ENCODE peak calls at places on chromosomes 11 and 22, in five cellular contexts. One of them, this sample, is unnamed.

GRCh38 chr11:90916706-90917105 is 693.9 kb upstream of the CHORDC1 start:
- DNase-seq in kidney: no peak
- DNase-seq in brain microvascular endothelial cell: no peak
- DNase-seq in A549: no peak
- DNase-seq in fibroblast of the aortic adventitia: no peak
- DNase-seq in this sample: no peak

GRCh38 chr11:11806586-11806985 is 35.2 kb upstream of the USP47 start:
- DNase-seq in kidney: no peak
- DNase-seq in brain microvascular endothelial cell: no peak
- DNase-seq in A549: no peak
- DNase-seq in fibroblast of the aortic adventitia: no peak
- DNase-seq in this sample: no peak

GRCh38 chr11:34519595-34520235 is 6.1 kb upstream of the ELF5 start:
- DNase-seq in kidney: no peak
- DNase-seq in brain microvascular endothelial cell: no peak
- DNase-seq in A549: no peak
- DNase-seq in fibroblast of the aortic adventitia: no peak
- DNase-seq in this sample: no peak

GRCh38 chr11:103295704-103296103 is 186.5 kb downstream of the DYNC2H1 start:
- DNase-seq in kidney: no peak
- DNase-seq in brain microvascular endothelial cell: no peak
- DNase-seq in A549: no peak
- DNase-seq in fibroblast of the aortic adventitia: peak
- DNase-seq in this sample: no peak

GRCh38 chr22:44693756-44694155 is 8.2 kb upstream of the PRR5 start:
- DNase-seq in kidney: no peak
- DNase-seq in brain microvascular endothelial cell: no peak
- DNase-seq in A549: no peak
- DNase-seq in fibroblast of the aortic adventitia: no peak
- DNase-seq in this sample: no peak

GRCh38 chr11:69311767-69312385 is 17.9 kb downstream of the MYEOV start:
- DNase-seq in kidney: no peak
- DNase-seq in brain microvascular endothelial cell: no peak
- DNase-seq in A549: no peak
- DNase-seq in fibroblast of the aortic adventitia: no peak
- DNase-seq in this sample: no peak

GRCh38 chr11:7577883-7578242 is 64.1 kb downstream of the PPFIBP2 start:
- DNase-seq in kidney: no peak
- DNase-seq in brain microvascular endothelial cell: peak
- DNase-seq in A549: no peak
- DNase-seq in fibroblast of the aortic adventitia: peak
- DNase-seq in this sample: no peak

GRCh38 chr11:68653486-68654430 is 30.6 kb upstream of the GAL start:
- DNase-seq in kidney: peak
- DNase-seq in brain microvascular endothelial cell: no peak
- DNase-seq in A549: no peak
- DNase-seq in fibroblast of the aortic adventitia: no peak
- DNase-seq in this sample: no peak

GRCh38 chr11:92511522-92512203 is 287.0 kb downstream of the FAT3 start:
- DNase-seq in kidney: no peak
- DNase-seq in brain microvascular endothelial cell: no peak
- DNase-seq in A549: no peak
- DNase-seq in fibroblast of the aortic adventitia: no peak
- DNase-seq in this sample: no peak

GRCh38 chr22:42229455-42230149 is 40.9 kb downstream of the TCF20 start:
- DNase-seq in kidney: no peak
- DNase-seq in brain microvascular endothelial cell: no peak
- DNase-seq in A549: no peak
- DNase-seq in fibroblast of the aortic adventitia: peak
- DNase-seq in this sample: no peak

GRCh38 chr11:59766542-59766941 is 11.4 kb downstream of the STX3 start:
- DNase-seq in kidney: no peak
- DNase-seq in brain microvascular endothelial cell: no peak
- DNase-seq in A549: no peak
- DNase-seq in fibroblast of the aortic adventitia: no peak
- DNase-seq in this sample: no peak

GRCh38 chr22:21624880-21625791 is 4.7 kb downstream of the YDJC start:
- DNase-seq in kidney: no peak
- DNase-seq in brain microvascular endothelial cell: no peak
- DNase-seq in A549: no peak
- DNase-seq in fibroblast of the aortic adventitia: no peak
- DNase-seq in this sample: no peak

GRCh38 chr11:105193260-105193659 is 53.7 kb upstream of the CARD18 start:
- DNase-seq in kidney: no peak
- DNase-seq in brain microvascular endothelial cell: no peak
- DNase-seq in A549: no peak
- DNase-seq in fibroblast of the aortic adventitia: no peak
- DNase-seq in this sample: no peak

GRCh38 chr11:44949160-44950035 is 1.3 kb downstream of the TP53I11 start:
- DNase-seq in kidney: peak
- DNase-seq in brain microvascular endothelial cell: peak
- DNase-seq in A549: peak
- DNase-seq in fibroblast of the aortic adventitia: peak
- DNase-seq in this sample: no peak

GRCh38 chr11:80365315-80365714 is 924.5 kb upstream of the TENM4 start:
- DNase-seq in kidney: no peak
- DNase-seq in brain microvascular endothelial cell: no peak
- DNase-seq in A549: no peak
- DNase-seq in fibroblast of the aortic adventitia: no peak
- DNase-seq in this sample: no peak

GRCh38 chr11:69312418-69313399 is 18.8 kb downstream of the MYEOV start:
- DNase-seq in kidney: peak
- DNase-seq in brain microvascular endothelial cell: no peak
- DNase-seq in A549: no peak
- DNase-seq in fibroblast of the aortic adventitia: peak
- DNase-seq in this sample: no peak

GRCh38 chr11:43789700-43790443 is 90.8 kb upstream of the ALKBH3 start:
- DNase-seq in kidney: no peak
- DNase-seq in brain microvascular endothelial cell: peak
- DNase-seq in A549: no peak
- DNase-seq in fibroblast of the aortic adventitia: peak
- DNase-seq in this sample: peak

GRCh38 chr11:77081976-77082836 is 15.4 kb downstream of the CAPN5 start:
- DNase-seq in kidney: peak
- DNase-seq in brain microvascular endothelial cell: no peak
- DNase-seq in A549: no peak
- DNase-seq in fibroblast of the aortic adventitia: no peak
- DNase-seq in this sample: no peak

GRCh38 chr11:124174001-124174400 is 9.1 kb upstream of the OR10D3 start:
- DNase-seq in kidney: no peak
- DNase-seq in brain microvascular endothelial cell: peak
- DNase-seq in A549: peak
- DNase-seq in fibroblast of the aortic adventitia: peak
- DNase-seq in this sample: no peak

GRCh38 chr11:65134952-65135632 is 773 bp upstream of the SYVN1 start:
- DNase-seq in kidney: peak
- DNase-seq in brain microvascular endothelial cell: peak
- DNase-seq in A549: peak
- DNase-seq in fibroblast of the aortic adventitia: peak
- DNase-seq in this sample: peak

GRCh38 chr22:49657275-49657973 is 170.2 kb downstream of the BRD1 start:
- DNase-seq in kidney: peak
- DNase-seq in brain microvascular endothelial cell: no peak
- DNase-seq in A549: no peak
- DNase-seq in fibroblast of the aortic adventitia: no peak
- DNase-seq in this sample: no peak

GRCh38 chr11:111730031-111730430 is 36.2 kb downstream of the PPP2R1B start:
- DNase-seq in kidney: no peak
- DNase-seq in brain microvascular endothelial cell: peak
- DNase-seq in A549: no peak
- DNase-seq in fibroblast of the aortic adventitia: peak
- DNase-seq in this sample: no peak

GRCh38 chr11:19499999-19500398 is 212.6 kb upstream of the NAV2 start:
- DNase-seq in kidney: no peak
- DNase-seq in brain microvascular endothelial cell: no peak
- DNase-seq in A549: no peak
- DNase-seq in fibroblast of the aortic adventitia: peak
- DNase-seq in this sample: no peak

GRCh38 chr11:111776398-111777093 is 10.4 kb upstream of the PPP2R1B start:
- DNase-seq in kidney: no peak
- DNase-seq in brain microvascular endothelial cell: no peak
- DNase-seq in A549: no peak
- DNase-seq in fibroblast of the aortic adventitia: no peak
- DNase-seq in this sample: no peak

GRCh38 chr22:21952586-21953571 is at the start of gene PPM1F:
- DNase-seq in kidney: peak
- DNase-seq in brain microvascular endothelial cell: peak
- DNase-seq in A549: peak
- DNase-seq in fibroblast of the aortic adventitia: peak
- DNase-seq in this sample: no peak

GRCh38 chr11:9574556-9574805 is 1.0 kb downstream of the WEE1 start:
- DNase-seq in kidney: peak
- DNase-seq in brain microvascular endothelial cell: no peak
- DNase-seq in A549: no peak
- DNase-seq in fibroblast of the aortic adventitia: peak
- DNase-seq in this sample: no peak

GRCh38 chr11:101880208-101880607 is 34.6 kb upstream of the CEP126 start:
- DNase-seq in kidney: no peak
- DNase-seq in brain microvascular endothelial cell: peak
- DNase-seq in A549: no peak
- DNase-seq in fibroblast of the aortic adventitia: peak
- DNase-seq in this sample: no peak

GRCh38 chr11:94647926-94648325 is 80.8 kb downstream of the PIWIL4 start:
- DNase-seq in kidney: peak
- DNase-seq in brain microvascular endothelial cell: no peak
- DNase-seq in A549: no peak
- DNase-seq in fibroblast of the aortic adventitia: peak
- DNase-seq in this sample: no peak

DNA sequence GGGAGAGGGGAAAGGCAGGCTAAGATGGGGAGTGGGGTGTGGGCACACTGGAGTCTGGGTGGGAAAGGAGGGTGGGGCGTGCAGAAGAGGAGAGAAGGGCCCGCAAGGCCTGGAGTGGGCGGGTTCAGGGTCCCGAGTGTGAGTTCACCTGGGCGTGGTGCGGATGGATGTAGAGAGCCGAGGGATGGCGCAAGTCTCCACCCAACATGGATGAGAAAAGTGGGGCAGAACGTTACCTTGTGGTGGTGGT is 364 bp upstream of the ABCC8 start:
- DNase-seq in kidney: no peak
- DNase-seq in brain microvascular endothelial cell: no peak
- DNase-seq in A549: no peak
- DNase-seq in fibroblast of the aortic adventitia: no peak
- DNase-seq in this sample: no peak
- H3K4me3 ChIP-seq in kidney: no peak
- H3K4me3 ChIP-seq in brain microvascular endothelial cell: no peak
- H3K4me3 ChIP-seq in A549: peak
- H3K4me3 ChIP-seq in fibroblast of the aortic adventitia: no peak
- H3K4me3 ChIP-seq in this sample: no peak

GRCh38 chr22:45975266-45976161 is 1.4 kb downstream of the WNT7B start:
- DNase-seq in kidney: no peak
- DNase-seq in brain microvascular endothelial cell: no peak
- DNase-seq in A549: no peak
- DNase-seq in fibroblast of the aortic adventitia: no peak
- DNase-seq in this sample: no peak
- H3K4me3 ChIP-seq in kidney: no peak
- H3K4me3 ChIP-seq in brain microvascular endothelial cell: no peak
- H3K4me3 ChIP-seq in A549: peak
- H3K4me3 ChIP-seq in fibroblast of the aortic adventitia: no peak
- H3K4me3 ChIP-seq in this sample: no peak

GRCh38 chr11:96230686-96231085 is 112.3 kb downstream of the MAML2 start:
- DNase-seq in kidney: no peak
- DNase-seq in brain microvascular endothelial cell: no peak
- DNase-seq in A549: no peak
- DNase-seq in fibroblast of the aortic adventitia: no peak
- DNase-seq in this sample: no peak
- H3K4me3 ChIP-seq in kidney: no peak
- H3K4me3 ChIP-seq in brain microvascular endothelial cell: no peak
- H3K4me3 ChIP-seq in A549: no peak
- H3K4me3 ChIP-seq in fibroblast of the aortic adventitia: no peak
- H3K4me3 ChIP-seq in this sample: no peak

GRCh38 chr22:35834080-35834479 is 116.4 kb downstream of the APOL5 start:
- DNase-seq in kidney: no peak
- DNase-seq in brain microvascular endothelial cell: no peak
- DNase-seq in A549: no peak
- DNase-seq in fibroblast of the aortic adventitia: no peak
- DNase-seq in this sample: no peak
- H3K4me3 ChIP-seq in kidney: no peak
- H3K4me3 ChIP-seq in brain microvascular endothelial cell: no peak
- H3K4me3 ChIP-seq in A549: peak
- H3K4me3 ChIP-seq in fibroblast of the aortic adventitia: peak
- H3K4me3 ChIP-seq in this sample: no peak

GRCh38 chr11:126148317-126148716 is 63.1 kb downstream of the RPUSD4 start:
- DNase-seq in kidney: no peak
- DNase-seq in brain microvascular endothelial cell: no peak
- DNase-seq in A549: no peak
- DNase-seq in fibroblast of the aortic adventitia: no peak
- DNase-seq in this sample: no peak

GRCh38 chr11:126145954-126146353 is 65.5 kb downstream of the RPUSD4 start:
- DNase-seq in kidney: no peak
- DNase-seq in brain microvascular endothelial cell: no peak
- DNase-seq in A549: no peak
- DNase-seq in fibroblast of the aortic adventitia: no peak
- DNase-seq in this sample: no peak

GRCh38 chr11:126147268-126148111 is 64.0 kb downstream of the RPUSD4 start:
- DNase-seq in kidney: no peak
- DNase-seq in brain microvascular endothelial cell: no peak
- DNase-seq in A549: no peak
- DNase-seq in fibroblast of the aortic adventitia: no peak
- DNase-seq in this sample: no peak

GRCh38 chr11:126149759-126150236 is 61.7 kb downstream of the RPUSD4 start:
- DNase-seq in kidney: no peak
- DNase-seq in brain microvascular endothelial cell: no peak
- DNase-seq in A549: no peak
- DNase-seq in fibroblast of the aortic adventitia: no peak
- DNase-seq in this sample: no peak

GRCh38 chr11:126146454-126147192 is 64.8 kb downstream of the RPUSD4 start:
- DNase-seq in kidney: no peak
- DNase-seq in brain microvascular endothelial cell: no peak
- DNase-seq in A549: no peak
- DNase-seq in fibroblast of the aortic adventitia: no peak
- DNase-seq in this sample: no peak
- H3K4me3 ChIP-seq in kidney: no peak
- H3K4me3 ChIP-seq in brain microvascular endothelial cell: no peak
- H3K4me3 ChIP-seq in A549: no peak
- H3K4me3 ChIP-seq in fibroblast of the aortic adventitia: no peak
- H3K4me3 ChIP-seq in this sample: no peak

This sample was measured in AG09309.